ENCODE peak calls at places on chromosomes 1 and 21, in seven cellular contexts. One of them, this sample, is unnamed.

GRCh38 chr21:18030248-18030647 is 211.1 kb upstream of the C21orf91 start:
- DNase-seq in K562: no peak
- DNase-seq in sciatic nerve: no peak
- DNase-seq in HT-29: no peak
- DNase-seq in type B pancreatic cell: no peak
- DNase-seq in T follicular helper cell: no peak
- DNase-seq in coronary artery: no peak
- DNase-seq in this sample: no peak

GRCh38 chr1:14439015-14439414 is 159.5 kb upstream of the KAZN start:
- DNase-seq in K562: no peak
- DNase-seq in sciatic nerve: no peak
- DNase-seq in HT-29: no peak
- DNase-seq in type B pancreatic cell: no peak
- DNase-seq in T follicular helper cell: no peak
- DNase-seq in coronary artery: no peak
- DNase-seq in this sample: no peak

GRCh38 chr1:33147997-33148314 is 33.9 kb downstream of the TRIM62 start:
- DNase-seq in K562: peak
- DNase-seq in sciatic nerve: no peak
- DNase-seq in HT-29: no peak
- DNase-seq in type B pancreatic cell: no peak
- DNase-seq in T follicular helper cell: no peak
- DNase-seq in coronary artery: no peak
- DNase-seq in this sample: no peak

GRCh38 chr21:38643404-38644023 is 145.2 kb upstream of the ERG start:
- DNase-seq in K562: no peak
- DNase-seq in sciatic nerve: no peak
- DNase-seq in HT-29: no peak
- DNase-seq in type B pancreatic cell: no peak
- DNase-seq in T follicular helper cell: no peak
- DNase-seq in coronary artery: no peak
- DNase-seq in this sample: no peak

GRCh38 chr1:182193908-182194550 is 132.5 kb upstream of the ZNF648 start:
- DNase-seq in K562: no peak
- DNase-seq in sciatic nerve: no peak
- DNase-seq in HT-29: no peak
- DNase-seq in type B pancreatic cell: no peak
- DNase-seq in T follicular helper cell: no peak
- DNase-seq in coronary artery: no peak
- DNase-seq in this sample: no peak

GRCh38 chr1:5768014-5768413 is 224.2 kb downstream of the NPHP4 start:
- DNase-seq in K562: no peak
- DNase-seq in sciatic nerve: no peak
- DNase-seq in HT-29: no peak
- DNase-seq in type B pancreatic cell: no peak
- DNase-seq in T follicular helper cell: no peak
- DNase-seq in coronary artery: no peak
- DNase-seq in this sample: no peak

GRCh38 chr1:234206651-234207284 is 166.5 kb upstream of the COA6 start:
- DNase-seq in K562: no peak
- DNase-seq in sciatic nerve: no peak
- DNase-seq in HT-29: peak
- DNase-seq in type B pancreatic cell: no peak
- DNase-seq in T follicular helper cell: no peak
- DNase-seq in coronary artery: no peak
- DNase-seq in this sample: no peak

GRCh38 chr1:12407050-12407961 is 177.5 kb downstream of the VPS13D start:
- DNase-seq in K562: peak
- DNase-seq in sciatic nerve: no peak
- DNase-seq in HT-29: peak
- DNase-seq in type B pancreatic cell: no peak
- DNase-seq in T follicular helper cell: no peak
- DNase-seq in coronary artery: no peak
- DNase-seq in this sample: peak

GRCh38 chr1:204565617-204566582 is 49.7 kb downstream of the MDM4 start:
- DNase-seq in K562: peak
- DNase-seq in sciatic nerve: no peak
- DNase-seq in HT-29: peak
- DNase-seq in type B pancreatic cell: no peak
- DNase-seq in T follicular helper cell: peak
- DNase-seq in coronary artery: no peak
- DNase-seq in this sample: peak

GRCh38 chr1:170665625-170666024 is 1.7 kb downstream of the PRRX1 start:
- DNase-seq in K562: no peak
- DNase-seq in sciatic nerve: no peak
- DNase-seq in HT-29: no peak
- DNase-seq in type B pancreatic cell: no peak
- DNase-seq in T follicular helper cell: no peak
- DNase-seq in coronary artery: no peak
- DNase-seq in this sample: no peak

GRCh38 chr1:247472035-247472434 is 14.1 kb upstream of the OR2B11 start:
- DNase-seq in K562: no peak
- DNase-seq in sciatic nerve: no peak
- DNase-seq in HT-29: no peak
- DNase-seq in type B pancreatic cell: no peak
- DNase-seq in T follicular helper cell: no peak
- DNase-seq in coronary artery: no peak
- DNase-seq in this sample: no peak

GRCh38 chr1:5770981-5771765 is 221.1 kb downstream of the NPHP4 start:
- DNase-seq in K562: no peak
- DNase-seq in sciatic nerve: no peak
- DNase-seq in HT-29: no peak
- DNase-seq in type B pancreatic cell: no peak
- DNase-seq in T follicular helper cell: no peak
- DNase-seq in coronary artery: no peak
- DNase-seq in this sample: no peak

GRCh38 chr1:233006582-233006981 is 56.2 kb downstream of the NTPCR start:
- DNase-seq in K562: no peak
- DNase-seq in sciatic nerve: no peak
- DNase-seq in HT-29: no peak
- DNase-seq in type B pancreatic cell: no peak
- DNase-seq in T follicular helper cell: no peak
- DNase-seq in coronary artery: no peak
- DNase-seq in this sample: peak

GRCh38 chr1:174769961-174770549 is 229.7 kb upstream of the CACYBP start:
- DNase-seq in K562: peak
- DNase-seq in sciatic nerve: no peak
- DNase-seq in HT-29: peak
- DNase-seq in type B pancreatic cell: no peak
- DNase-seq in T follicular helper cell: no peak
- DNase-seq in coronary artery: no peak
- DNase-seq in this sample: peak

GRCh38 chr1:177464682-177465081 is 293.9 kb downstream of the BRINP2 start:
- DNase-seq in K562: no peak
- DNase-seq in sciatic nerve: no peak
- DNase-seq in HT-29: no peak
- DNase-seq in type B pancreatic cell: no peak
- DNase-seq in T follicular helper cell: no peak
- DNase-seq in coronary artery: no peak
- DNase-seq in this sample: no peak

GRCh38 chr1:66323958-66324357 is 210.0 kb upstream of the SGIP1 start:
- DNase-seq in K562: no peak
- DNase-seq in sciatic nerve: no peak
- DNase-seq in HT-29: no peak
- DNase-seq in type B pancreatic cell: no peak
- DNase-seq in T follicular helper cell: no peak
- DNase-seq in coronary artery: no peak
- DNase-seq in this sample: no peak

GRCh38 chr1:202162049-202162417 is 1.6 kb upstream of the PTPN7 start:
- DNase-seq in K562: peak
- DNase-seq in sciatic nerve: no peak
- DNase-seq in HT-29: no peak
- DNase-seq in type B pancreatic cell: no peak
- DNase-seq in T follicular helper cell: no peak
- DNase-seq in coronary artery: no peak
- DNase-seq in this sample: no peak

GRCh38 chr1:235495539-235495938 is 8.7 kb downstream of the B3GALNT2 start:
- DNase-seq in K562: no peak
- DNase-seq in sciatic nerve: no peak
- DNase-seq in HT-29: no peak
- DNase-seq in type B pancreatic cell: no peak
- DNase-seq in T follicular helper cell: no peak
- DNase-seq in coronary artery: no peak
- DNase-seq in this sample: no peak

GRCh38 chr1:193185861-193186714 is at the start of gene B3GALT2:
- DNase-seq in K562: no peak
- DNase-seq in sciatic nerve: no peak
- DNase-seq in HT-29: no peak
- DNase-seq in type B pancreatic cell: no peak
- DNase-seq in T follicular helper cell: no peak
- DNase-seq in coronary artery: no peak
- DNase-seq in this sample: no peak

GRCh38 chr21:42614811-42615342 is 38.5 kb upstream of the PDE9A start:
- DNase-seq in K562: no peak
- DNase-seq in sciatic nerve: peak
- DNase-seq in HT-29: peak
- DNase-seq in type B pancreatic cell: no peak
- DNase-seq in T follicular helper cell: peak
- DNase-seq in coronary artery: no peak
- DNase-seq in this sample: peak

GRCh38 chr1:48071513-48071912 is 74.3 kb upstream of the TRABD2B start:
- DNase-seq in K562: no peak
- DNase-seq in sciatic nerve: no peak
- DNase-seq in HT-29: no peak
- DNase-seq in type B pancreatic cell: no peak
- DNase-seq in T follicular helper cell: no peak
- DNase-seq in coronary artery: no peak
- DNase-seq in this sample: no peak

GRCh38 chr21:32122082-32122481 is 156.8 kb downstream of the MIS18A start:
- DNase-seq in K562: no peak
- DNase-seq in sciatic nerve: no peak
- DNase-seq in HT-29: no peak
- DNase-seq in type B pancreatic cell: no peak
- DNase-seq in T follicular helper cell: no peak
- DNase-seq in coronary artery: no peak
- DNase-seq in this sample: no peak

GRCh38 chr1:223363856-223364684 is at the start of gene SUSD4:
- DNase-seq in K562: peak
- DNase-seq in sciatic nerve: no peak
- DNase-seq in HT-29: peak
- DNase-seq in type B pancreatic cell: peak
- DNase-seq in T follicular helper cell: peak
- DNase-seq in coronary artery: no peak
- DNase-seq in this sample: peak

GRCh38 chr21:45417256-45417950 is 12.4 kb downstream of the COL18A1 start:
- DNase-seq in K562: no peak
- DNase-seq in sciatic nerve: peak
- DNase-seq in HT-29: no peak
- DNase-seq in type B pancreatic cell: no peak
- DNase-seq in T follicular helper cell: no peak
- DNase-seq in coronary artery: no peak
- DNase-seq in this sample: no peak

GRCh38 chr21:15309721-15310120 is 244.9 kb upstream of the NRIP1 start:
- DNase-seq in K562: no peak
- DNase-seq in sciatic nerve: peak
- DNase-seq in HT-29: no peak
- DNase-seq in type B pancreatic cell: no peak
- DNase-seq in T follicular helper cell: no peak
- DNase-seq in coronary artery: no peak
- DNase-seq in this sample: no peak

GRCh38 chr21:45822429-45823099 is 159.0 kb upstream of the COL6A1 start:
- DNase-seq in K562: no peak
- DNase-seq in sciatic nerve: no peak
- DNase-seq in HT-29: no peak
- DNase-seq in type B pancreatic cell: no peak
- DNase-seq in T follicular helper cell: no peak
- DNase-seq in coronary artery: no peak
- DNase-seq in this sample: no peak

GRCh38 chr1:22673486-22674409 is 20.7 kb downstream of the C1QB start:
- DNase-seq in K562: peak
- DNase-seq in sciatic nerve: peak
- DNase-seq in HT-29: peak
- DNase-seq in type B pancreatic cell: peak
- DNase-seq in T follicular helper cell: no peak
- DNase-seq in coronary artery: no peak
- DNase-seq in this sample: no peak

GRCh38 chr1:206654826-206655225 is 19.5 kb downstream of the DYRK3 start:
- DNase-seq in K562: no peak
- DNase-seq in sciatic nerve: no peak
- DNase-seq in HT-29: no peak
- DNase-seq in type B pancreatic cell: no peak
- DNase-seq in T follicular helper cell: no peak
- DNase-seq in coronary artery: no peak
- DNase-seq in this sample: no peak

GRCh38 chr1:109025691-109026090 is 16.2 kb downstream of the WDR47 start:
- DNase-seq in K562: no peak
- DNase-seq in sciatic nerve: no peak
- DNase-seq in HT-29: no peak
- DNase-seq in type B pancreatic cell: no peak
- DNase-seq in T follicular helper cell: no peak
- DNase-seq in coronary artery: no peak
- DNase-seq in this sample: no peak

This sample was measured in LNCaP clone FGC.